ENCODE peak calls at places on chromosome 2, in four cellular contexts. F is upper lobe of right lung, M is prostate gland, C is endothelial cell of umbilical vein. I is an unnamed sample. For H3K36me3 and H3K4me1, the result is how much of the 10 kb centered on the place peaks cover.

GRCh38 chr2:23745068-23745725 is 181.7 kb downstream of the ATAD2B start:
- DNase-seq in F (peak), M (no peak), C (no peak), I (no peak)

GRCh38 chr2:230903251-230904150 is 21.5 kb downstream of the GPR55 start:
- DNase-seq in F (peak), M (no peak), C (no peak), I (no peak)

GRCh38 chr2:17851731-17852585 is 26.5 kb upstream of the KCNS3 start:
- DNase-seq in F (no peak), M (peak), C (peak), I (peak)

GRCh38 chr2:130185896-130186295 is 3.8 kb downstream of the MZT2B start:
- DNase-seq in F (no peak), M (no peak), C (no peak), I (no peak)

GRCh38 chr2:117785740-117786139 is 28.8 kb upstream of the DDX18 start:
- DNase-seq in F (no peak), M (peak), C (peak), I (peak)

GRCh38 chr2:103462712-103463111 is 700.9 kb downstream of the TMEM182 start:
- DNase-seq in F (no peak), M (no peak), C (no peak), I (no peak)

GRCh38 chr2:172734711-172735645 is 667 bp upstream of the RAPGEF4 start:
- DNase-seq in F (no peak), M (no peak), C (no peak), I (no peak)

GRCh38 chr2:29000481-29000880 is 19.4 kb downstream of the TOGARAM2 start:
- DNase-seq in F (peak), M (no peak), C (no peak), I (peak)

GRCh38 chr2:96111823-96112500 is 4.4 kb downstream of the ADRA2B start:
- DNase-seq in F (peak), M (no peak), C (no peak), I (no peak)

GRCh38 chr2:47653909-47654789 is 128.8 kb upstream of the MSH6 start:
- DNase-seq in F (peak), M (no peak), C (no peak), I (peak)

GRCh38 chr2:24201496-24201895 is 26.6 kb downstream of the FAM228A start:
- DNase-seq in F (no peak), M (no peak), C (no peak), I (no peak)

GRCh38 chr2:198660491-198660890 is 797.2 kb downstream of the SATB2 start:
- DNase-seq in F (no peak), M (no peak), C (no peak), I (no peak)

GRCh38 chr2:231017250-231017636 is 20.1 kb upstream of the C2orf72 start:
- DNase-seq in F (no peak), M (no peak), C (no peak), I (no peak)

GRCh38 chr2:231069379-231070054 is 12.8 kb downstream of the PSMD1 start:
- DNase-seq in F (no peak), M (no peak), C (peak), I (peak)

GRCh38 chr2:69770193-69770702 is 28.3 kb downstream of the ANXA4 start:
- DNase-seq in F (no peak), M (peak), C (peak), I (peak)

GRCh38 chr2:239216251-239216613 is 184.6 kb downstream of the HDAC4 start:
- DNase-seq in F (no peak), M (no peak), C (no peak), I (no peak)

GRCh38 chr2:191417746-191418145 is 172.5 kb downstream of the MYO1B start:
- DNase-seq in F (no peak), M (no peak), C (no peak), I (peak)
- H3K36me3 ChIP-seq in F (half or more), M (under half), C (under half), I (under half)

GRCh38 chr2:60973705-60974104 is 43.8 kb upstream of the PEX13 start:
- DNase-seq in F (no peak), M (no peak), C (no peak), I (no peak)
- H3K4me1 ChIP-seq in F (under half), M (under half), C (under half), I (under half)

GRCh38 chr2:43943323-43943722 is 52.5 kb downstream of the LRPPRC start:
- DNase-seq in F (no peak), M (no peak), C (no peak), I (no peak)

GRCh38 chr2:43944915-43945314 is 50.9 kb downstream of the LRPPRC start:
- DNase-seq in F (no peak), M (no peak), C (no peak), I (no peak)

GRCh38 chr2:43943809-43944452 is 51.9 kb downstream of the LRPPRC start:
- DNase-seq in F (no peak), M (no peak), C (no peak), I (peak)

GRCh38 chr2:43942881-43943280 is 52.9 kb downstream of the LRPPRC start:
- DNase-seq in F (no peak), M (no peak), C (no peak), I (no peak)

GRCh38 chr2:43945439-43945838 is 50.4 kb downstream of the LRPPRC start:
- DNase-seq in F (no peak), M (no peak), C (no peak), I (no peak)
- H3K36me3 ChIP-seq in F (half or more), M (under half), C (under half), I (under half)

GRCh38 chr2:144669196-144669987 is 149.5 kb upstream of the ZEB2 start:
- DNase-seq in F (no peak), M (no peak), C (no peak), I (no peak)
- H3K4me1 ChIP-seq in F (under half), M (under half), C (under half), I (under half)

GRCh38 chr2:84441505-84441904 is 17.6 kb downstream of the SUCLG1 start:
- DNase-seq in F (no peak), M (no peak), C (no peak), I (no peak)

GRCh38 chr2:84435331-84436081 is 23.6 kb downstream of the SUCLG1 start:
- DNase-seq in F (no peak), M (no peak), C (no peak), I (no peak)

GRCh38 chr2:84443477-84443876 is 15.6 kb downstream of the SUCLG1 start:
- DNase-seq in F (no peak), M (no peak), C (no peak), I (no peak)

GRCh38 chr2:84442888-84443287 is 16.2 kb downstream of the SUCLG1 start:
- DNase-seq in F (no peak), M (no peak), C (no peak), I (no peak)

GRCh38 chr2:84441036-84441435 is 18.0 kb downstream of the SUCLG1 start:
- DNase-seq in F (no peak), M (no peak), C (no peak), I (no peak)
- H3K36me3 ChIP-seq in F (half or more), M (under half), C (under half), I (under half)

GRCh38 chr2:110105183-110105582 is 10.4 kb downstream of the MALL start:
- DNase-seq in F (no peak), M (no peak), C (no peak), I (no peak)
- H3K4me1 ChIP-seq in F (under half), M (under half), C (half or more), I (under half)

GRCh38 chr2:120955427-120955826 is 219.8 kb downstream of the GLI2 start:
- DNase-seq in F (no peak), M (peak), C (no peak), I (no peak)
- H3K36me3 ChIP-seq in F (under half), M (under half), C (under half), I (under half)

GRCh38 chr2:37585982-37586621 is 85.3 kb downstream of the CDC42EP3 start:
- DNase-seq in F (no peak), M (peak), C (peak), I (peak)

GRCh38 chr2:37585295-37585908 is 86.0 kb downstream of the CDC42EP3 start:
- DNase-seq in F (no peak), M (peak), C (peak), I (peak)

GRCh38 chr2:37588316-37588777 is 83.1 kb downstream of the CDC42EP3 start:
- DNase-seq in F (no peak), M (peak), C (peak), I (no peak)

GRCh38 chr2:37587817-37588216 is 83.6 kb downstream of the CDC42EP3 start:
- DNase-seq in F (no peak), M (no peak), C (no peak), I (no peak)

DNA sequence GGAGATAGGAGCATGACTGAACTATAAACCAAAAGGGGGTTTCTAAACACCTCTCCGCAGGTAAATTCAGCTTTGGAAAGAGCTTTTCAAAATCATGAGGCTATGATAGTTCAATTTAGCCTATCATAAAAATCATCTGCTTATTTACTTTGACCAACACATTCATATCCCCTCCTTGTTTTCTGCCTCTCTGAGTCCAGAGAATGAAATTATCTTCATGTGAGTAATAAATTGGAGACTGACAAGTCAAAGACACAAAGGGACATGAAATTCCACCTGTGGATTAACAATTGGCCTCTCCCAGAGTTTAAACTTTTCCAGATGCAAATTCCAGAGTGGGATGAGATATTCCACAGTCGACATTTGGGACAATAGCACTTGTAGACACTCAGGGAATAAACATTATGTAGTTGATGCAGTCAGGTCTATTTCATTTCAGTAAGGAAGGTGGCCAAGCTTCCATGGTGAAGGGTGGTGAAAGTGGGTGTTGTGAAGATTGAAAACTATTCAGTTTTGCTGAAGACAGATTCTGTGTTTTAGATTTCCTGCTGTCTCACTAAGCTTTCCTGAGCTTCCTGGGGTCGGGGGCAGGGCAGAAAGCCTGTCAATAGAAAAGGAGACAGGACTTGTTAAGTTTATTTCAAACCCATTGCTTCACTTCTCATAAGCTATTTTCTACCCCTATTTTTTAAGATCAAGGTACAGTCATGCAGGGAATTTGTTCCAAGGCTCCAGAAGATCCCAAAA is 84.6 kb downstream of the CDC42EP3 start:
- DNase-seq in F (no peak), M (no peak), C (no peak), I (no peak)
- H3K4me1 ChIP-seq in F (half or more), M (under half), C (half or more), I (under half)

GRCh38 chr2:201568217-201568820 is 75.0 kb downstream of the TMEM237 start:
- DNase-seq in F (no peak), M (no peak), C (no peak), I (no peak)
- H3K36me3 ChIP-seq in F (under half), M (under half), C (under half), I (under half)

DNA sequence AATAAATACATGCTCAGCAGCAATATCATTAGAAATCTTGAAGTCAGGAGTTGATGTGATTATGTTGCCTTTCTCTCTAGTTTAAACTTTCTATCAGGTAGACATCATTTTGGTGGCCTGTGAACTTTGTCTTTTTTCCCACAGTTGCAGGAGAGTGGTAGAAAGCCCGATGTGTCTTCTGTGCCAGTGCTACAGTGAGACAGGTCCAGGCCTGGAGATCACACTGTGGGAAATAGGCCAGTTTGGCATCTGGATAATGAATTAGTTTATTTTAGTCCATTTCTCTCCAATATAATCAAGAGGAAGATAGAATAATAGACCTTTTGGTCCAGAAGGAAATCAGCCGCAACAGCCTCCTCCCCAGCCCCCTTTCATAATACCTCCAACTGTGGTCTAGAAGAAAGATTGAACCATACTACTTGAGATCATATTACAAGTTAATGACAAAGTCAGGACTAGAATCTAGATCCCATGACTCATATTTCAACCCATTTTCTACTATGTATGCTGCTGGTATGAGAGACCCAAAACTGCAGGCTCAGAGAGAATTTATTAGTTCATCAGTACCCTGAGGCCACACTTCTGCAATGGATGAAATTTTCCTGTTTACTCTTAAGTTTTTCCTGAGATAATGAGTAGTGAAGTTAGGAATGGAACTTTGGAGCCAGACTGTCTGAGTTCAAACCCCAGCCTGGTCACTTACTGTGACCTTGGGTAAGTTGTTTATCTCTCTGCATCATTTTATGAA is 20.6 kb downstream of the KCMF1 start:
- DNase-seq in F (no peak), M (no peak), C (peak), I (no peak)
- H3K4me1 ChIP-seq in F (under half), M (under half), C (under half), I (under half)